ENCODE peak calls at places on chromosomes 3 and 15, in nine cellular contexts. J, V, U, Z, T, A, N, X and E are unnamed samples.

GRCh38 chr3:194584435-194584776 is 48.8 kb downstream of the TMEM44 start:
- DNase-seq in T (no peak), X (no peak), U (no peak), V (no peak), N (no peak), A (no peak), J (no peak), Z (no peak), E (no peak)

GRCh38 chr3:102069211-102069662 is 219.9 kb downstream of the NFKBIZ start:
- DNase-seq in X (no peak), V (no peak), J (no peak), N (no peak), U (no peak), T (no peak), Z (no peak), A (no peak), E (no peak)

GRCh38 chr3:148998297-148998696 is 7.0 kb downstream of the GYG1 start:
- DNase-seq in T (no peak), Z (no peak), J (no peak), X (no peak), V (no peak), N (no peak), U (no peak), A (no peak), E (no peak)

GRCh38 chr15:75225951-75226732 is 24.5 kb downstream of the C15orf39 start:
- DNase-seq in V (no peak), J (no peak), U (no peak), N (no peak), T (no peak), X (no peak), A (no peak), Z (no peak), E (no peak)

GRCh38 chr3:54427951-54428871 is 305.9 kb downstream of the CACNA2D3 start:
- DNase-seq in U (peak; percentile 86), T (no peak), V (peak; percentile 72), J (no peak), X (peak; percentile 28), N (no peak), A (peak; percentile 41), Z (no peak), E (no peak)

GRCh38 chr15:79676621-79677020 is 220.2 kb downstream of the MTHFS start:
- DNase-seq in A (no peak), U (no peak), N (no peak), X (no peak), T (no peak), V (no peak), J (no peak), Z (no peak), E (no peak)

GRCh38 chr3:79012946-79013362 is 754.8 kb downstream of the ROBO1 start:
- DNase-seq in Z (no peak), J (no peak), N (no peak), T (no peak), A (no peak), U (no peak), X (no peak), V (no peak), E (no peak)

GRCh38 chr3:43785551-43785950 is 94.8 kb downstream of the ABHD5 start:
- DNase-seq in A (no peak), X (no peak), U (no peak), V (no peak), J (no peak), Z (peak; percentile 79), T (no peak), N (no peak), E (no peak)

GRCh38 chr3:15982243-15982642 is 184.5 kb upstream of the ANKRD28 start:
- DNase-seq in N (no peak), X (no peak), T (no peak), A (no peak), V (no peak), J (no peak), Z (peak; percentile 5), U (no peak), E (no peak)

GRCh38 chr3:132283440-132283839 is 33.8 kb upstream of the ACP3 start:
- DNase-seq in X (no peak), V (no peak), T (no peak), N (no peak), A (no peak), Z (peak; percentile 89), U (peak; percentile 51), J (no peak), E (no peak)

GRCh38 chr15:62932436-62932835 is 110.1 kb upstream of the TPM1 start:
- DNase-seq in N (no peak), U (no peak), V (no peak), A (no peak), T (no peak), J (no peak), X (no peak), Z (no peak), E (no peak)

GRCh38 chr3:23659274-23659673 is 146.5 kb upstream of the UBE2E1 start:
- DNase-seq in X (no peak), T (no peak), A (no peak), Z (no peak), N (no peak), U (no peak), V (no peak), J (no peak), E (no peak)

GRCh38 chr15:80404057-80404718 is at the start of gene ARNT2:
- DNase-seq in T (no peak), N (no peak), X (no peak), V (no peak), Z (peak; percentile 50), J (peak; percentile 89), A (peak; percentile 36), U (peak; percentile 80), E (no peak)

GRCh38 chr15:66253643-66254363 is at the start of gene MEGF11:
- DNase-seq in N (no peak), Z (no peak), A (no peak), V (no peak), U (no peak), T (no peak), X (no peak), J (peak; percentile 83), E (no peak)

GRCh38 chr15:48946088-48946839 is 17.5 kb downstream of the SHC4 start:
- DNase-seq in V (no peak), Z (no peak), T (no peak), U (no peak), A (no peak), X (no peak), N (no peak), J (no peak), E (no peak)

GRCh38 chr3:37935290-37935668 is 55.3 kb upstream of the VILL start:
- DNase-seq in T (no peak), Z (no peak), X (peak; percentile 71), N (no peak), J (no peak), V (no peak), A (no peak), U (no peak), E (no peak)

GRCh38 chr3:46699846-46700523 is 1.2 kb upstream of the TMIE start:
- DNase-seq in N (no peak), Z (no peak), J (no peak), T (no peak), X (no peak), V (peak; percentile 82), U (no peak), A (peak; percentile 27), E (no peak)

GRCh38 chr15:56608993-56609392 is 124.3 kb downstream of the ZNF280D start:
- DNase-seq in N (no peak), J (no peak), T (no peak), U (no peak), Z (no peak), X (no peak), A (no peak), V (no peak), E (no peak)

GRCh38 chr15:56613826-56614225 is 119.5 kb downstream of the ZNF280D start:
- DNase-seq in N (no peak), T (no peak), A (no peak), U (no peak), Z (no peak), X (no peak), V (no peak), J (no peak), E (no peak)

DNA sequence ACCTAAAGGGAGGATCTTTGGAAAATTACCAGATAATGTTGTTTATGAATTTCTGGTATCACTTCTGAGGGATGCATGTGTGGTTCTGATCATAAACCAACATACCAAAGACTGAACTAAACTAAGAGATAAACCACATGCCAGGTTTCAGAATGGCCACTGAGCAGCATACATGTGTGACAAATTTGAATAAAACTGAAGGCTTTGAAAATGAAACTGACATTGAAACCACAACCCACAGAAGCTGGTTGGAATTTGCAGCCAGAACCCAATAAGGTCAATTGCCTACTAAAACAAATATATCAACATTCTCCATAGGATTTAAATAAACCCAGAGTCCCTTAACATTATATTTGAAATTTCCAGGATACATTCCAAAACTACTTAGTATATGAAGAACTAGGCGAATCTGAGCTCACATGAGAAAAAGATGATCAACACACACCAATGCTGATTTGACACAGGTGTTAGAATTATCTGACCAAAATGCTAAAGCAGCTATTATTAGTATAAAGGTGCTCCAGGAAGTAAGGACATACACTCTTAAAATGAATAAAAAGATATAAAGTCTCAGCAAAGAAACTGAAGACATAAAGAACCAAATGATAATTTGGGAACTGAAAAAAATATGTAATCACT is 125.0 kb downstream of the ZNF280D start:
- DNase-seq in N (no peak), J (no peak), V (no peak), U (no peak), A (no peak), Z (no peak), X (no peak), T (no peak), E (no peak)
- H3K9me3 ChIP-seq in N (no peaks in the 10 kb centered on the region), J (peaks cover under 1% of the 10 kb centered on the region), V (no peaks in the 10 kb centered on the region), U (no peaks in the 10 kb centered on the region), A (peaks cover 7% of the 10 kb centered on the region), Z (no peaks in the 10 kb centered on the region), X (no peaks in the 10 kb centered on the region), T (no peaks in the 10 kb centered on the region), E (no peaks in the 10 kb centered on the region)

GRCh38 chr3:41126961-41127360 is 72.3 kb upstream of the CTNNB1 start:
- DNase-seq in J (no peak), N (no peak), Z (no peak), X (no peak), A (no peak), V (no peak), T (no peak), U (peak; percentile 0), E (no peak)
- H3K9me3 ChIP-seq in J (peaks cover 11% of the 10 kb centered on the region), N (peaks cover 18% of the 10 kb centered on the region), Z (no peaks in the 10 kb centered on the region), X (peaks cover 17% of the 10 kb centered on the region), A (peaks cover 19% of the 10 kb centered on the region), V (no peaks in the 10 kb centered on the region), T (no peaks in the 10 kb centered on the region), U (peaks cover 32% of the 10 kb centered on the region), E (no peaks in the 10 kb centered on the region)

DNA sequence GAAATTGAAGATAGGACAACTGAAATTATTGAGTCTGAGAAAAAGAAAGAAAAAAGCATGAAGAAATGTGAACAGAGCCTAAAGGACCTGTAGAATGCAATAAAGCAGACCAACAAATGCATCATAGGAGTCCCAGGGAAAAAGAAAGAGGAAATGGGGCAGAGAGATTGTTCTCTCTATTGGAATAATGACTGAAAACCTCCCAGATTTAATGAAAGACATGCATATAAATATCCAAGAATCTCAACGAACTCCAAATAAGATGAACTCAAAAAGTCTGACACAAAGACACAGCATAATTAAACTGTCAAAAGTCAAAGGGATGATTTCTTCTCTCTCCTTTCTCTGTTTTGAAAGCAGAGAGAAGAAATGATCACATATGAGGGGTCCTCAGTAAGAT is 124.7 kb downstream of the MEX3B start:
- DNase-seq in U (no peak), X (no peak), T (no peak), Z (no peak), N (no peak), J (no peak), V (no peak), A (no peak), E (no peak)
- H3K9me3 ChIP-seq in U (peaks cover 58% of the 10 kb centered on the region), X (peaks cover 35% of the 10 kb centered on the region), T (no peaks in the 10 kb centered on the region), Z (no peaks in the 10 kb centered on the region), N (peaks cover 12% of the 10 kb centered on the region), J (peaks cover 6% of the 10 kb centered on the region), V (no peaks in the 10 kb centered on the region), A (peaks cover 18% of the 10 kb centered on the region), E (peaks cover 5% of the 10 kb centered on the region)

GRCh38 chr15:25065286-25065685 is 110.5 kb downstream of the SNRPN start:
- DNase-seq in X (no peak), Z (no peak), V (peak; percentile 39), A (no peak), U (no peak), J (no peak), T (no peak), N (no peak), E (no peak)
- H3K9me3 ChIP-seq in X (peaks cover 100% of the 10 kb centered on the region), Z (peaks cover 38% of the 10 kb centered on the region), V (peaks cover 85% of the 10 kb centered on the region), A (peaks cover 100% of the 10 kb centered on the region), U (peaks cover 100% of the 10 kb centered on the region), J (peaks cover 100% of the 10 kb centered on the region), T (peaks cover 33% of the 10 kb centered on the region), N (peaks cover 100% of the 10 kb centered on the region), E (peaks cover 48% of the 10 kb centered on the region)